ENCODE peak calls at places on chromosomes 5 and 9, in seven cellular contexts. R, T, F, C, W, P and N are unnamed samples.

GRCh38 chr5:97600486-97600885 is 417.4 kb upstream of the RIOK2 start:
- DNase-seq in P (no peak), T (no peak), F (no peak), R (no peak), C (no peak), W (no peak), N (no peak)

GRCh38 chr9:93673844-93674334 is 97.5 kb downstream of the PHF2 start:
- DNase-seq in C (peak; percentile 55), W (no peak), F (no peak), T (peak; percentile 6), R (peak; percentile 13), P (no peak), N (no peak)

GRCh38 chr9:36597412-36598178 is 24.9 kb downstream of the MELK start:
- DNase-seq in T (no peak), C (no peak), W (no peak), F (no peak), P (no peak), R (no peak), N (peak; percentile 9)

GRCh38 chr9:27870404-27870803 is 297.1 kb upstream of the C9orf72 start:
- DNase-seq in P (no peak), R (no peak), F (no peak), T (no peak), C (no peak), W (no peak), N (peak; percentile 16)

GRCh38 chr9:126965077-126965476 is 50.5 kb downstream of the RALGPS1 start:
- DNase-seq in W (no peak), T (no peak), C (no peak), F (no peak), P (no peak), R (no peak), N (peak; percentile 26)

GRCh38 chr9:115944166-115944948 is 209.2 kb upstream of the PAPPA start:
- DNase-seq in R (peak; percentile 82), P (no peak), T (peak; percentile 10), F (peak; percentile 84), W (no peak), C (no peak), N (peak; percentile 100)

GRCh38 chr9:34536685-34537084 is 13.9 kb upstream of the ENHO start:
- DNase-seq in T (no peak), W (no peak), R (no peak), C (no peak), F (no peak), P (no peak), N (no peak)

GRCh38 chr9:33289936-33290246 is 425 bp upstream of the NFX1 start:
- DNase-seq in C (no peak), R (no peak), P (no peak), W (no peak), F (no peak), T (no peak), N (no peak)

GRCh38 chr5:16888694-16889124 is 47.4 kb downstream of the MYO10 start:
- DNase-seq in P (no peak), C (no peak), T (no peak), F (no peak), R (no peak), W (no peak), N (no peak)

GRCh38 chr5:135379052-135379654 is 19.9 kb downstream of the MACROH2A1 start:
- DNase-seq in W (no peak), R (no peak), P (no peak), C (no peak), F (no peak), T (no peak), N (no peak)

GRCh38 chr5:11302663-11303062 is 541.6 kb upstream of the DAP start:
- DNase-seq in C (no peak), P (no peak), W (no peak), T (no peak), R (no peak), F (no peak), N (no peak)

GRCh38 chr5:34001231-34001935 is 6.5 kb downstream of the AMACR start:
- DNase-seq in F (no peak), W (no peak), P (no peak), C (peak; percentile 69), R (no peak), T (peak; percentile 33), N (no peak)

GRCh38 chr9:136831720-136832104 is 10.6 kb upstream of the AJM1 start:
- DNase-seq in F (no peak), W (no peak), P (no peak), R (peak; percentile 12), T (peak; percentile 9), C (peak; percentile 65), N (no peak)

GRCh38 chr5:113147088-113147487 is 170.5 kb downstream of the DCP2 start:
- DNase-seq in C (no peak), P (no peak), F (no peak), W (no peak), T (no peak), R (no peak), N (no peak)

GRCh38 chr5:79318935-79319614 is 83.1 kb downstream of the JMY start:
- DNase-seq in C (no peak), W (no peak), R (no peak), T (no peak), P (no peak), F (no peak), N (no peak)

GRCh38 chr5:6110441-6111005 is 267.8 kb downstream of the MED10 start:
- DNase-seq in F (no peak), T (no peak), C (peak; percentile 52), W (no peak), R (no peak), P (no peak), N (no peak)

GRCh38 chr9:536597-537511 is 304.6 kb upstream of the DMRT1 start:
- DNase-seq in F (no peak), P (no peak), T (no peak), R (no peak), C (no peak), W (no peak), N (peak; percentile 58)

GRCh38 chr5:143002459-143003327 is 232.5 kb downstream of the ARHGAP26 start:
- DNase-seq in T (no peak), C (no peak), P (no peak), R (no peak), W (peak; percentile 6), F (no peak), N (peak; percentile 98)

GRCh38 chr5:132019857-132020555 is 8.5 kb upstream of the ACSL6 start:
- DNase-seq in R (no peak), C (no peak), T (no peak), P (no peak), F (no peak), W (peak; percentile 41), N (no peak)

GRCh38 chr5:66285343-66285942 is 141.3 kb downstream of the SREK1 start:
- DNase-seq in T (no peak), P (no peak), R (no peak), C (no peak), W (no peak), F (no peak), N (no peak)

GRCh38 chr9:36798350-36799065 is 225.8 kb downstream of the MELK start:
- DNase-seq in F (no peak), T (no peak), C (no peak), R (no peak), P (no peak), W (no peak), N (no peak)

GRCh38 chr5:144028644-144029043 is 141.8 kb downstream of the YIPF5 start:
- DNase-seq in C (no peak), W (no peak), P (no peak), R (no peak), F (no peak), T (no peak), N (peak; percentile 85)

GRCh38 chr5:134029156-134029555 is 24.4 kb upstream of the VDAC1 start:
- DNase-seq in W (no peak), C (no peak), F (no peak), P (no peak), R (no peak), T (no peak), N (peak; percentile 81)

GRCh38 chr5:122629278-122629677 is 145.6 kb upstream of the SNX2 start:
- DNase-seq in P (no peak), T (no peak), C (no peak), R (no peak), F (no peak), W (no peak), N (no peak)

GRCh38 chr9:22446589-22446949 is at the start of gene DMRTA1:
- DNase-seq in P (no peak), F (peak; percentile 78), W (no peak), C (peak; percentile 90), T (peak; percentile 56), R (peak; percentile 84), N (peak; percentile 69)

GRCh38 chr9:22447607-22448305 is 1.1 kb downstream of the DMRTA1 start:
- DNase-seq in T (no peak), P (no peak), C (no peak), R (no peak), F (no peak), W (no peak), N (no peak)

GRCh38 chr9:22452415-22453010 is 5.9 kb downstream of the DMRTA1 start:
- DNase-seq in T (no peak), R (peak; percentile 26), C (no peak), W (no peak), P (no peak), F (no peak), N (peak; percentile 55)

GRCh38 chr9:22446950-22447606 is 454 bp downstream of the DMRTA1 start:
- DNase-seq in W (no peak), F (no peak), R (peak; percentile 58), P (peak; percentile 74), C (peak; percentile 88), T (peak; percentile 14), N (peak; percentile 29)
- H3K27ac ChIP-seq in W (no peak overlapping the region), F (peak overlapping the region; percentile 69), R (peak overlapping the region; percentile 92), P (peak overlapping the region; percentile 96), C (peak overlapping the region; percentile 91), T (peak overlapping the region; percentile 23), N (peak overlapping the region; percentile 89)

DNA sequence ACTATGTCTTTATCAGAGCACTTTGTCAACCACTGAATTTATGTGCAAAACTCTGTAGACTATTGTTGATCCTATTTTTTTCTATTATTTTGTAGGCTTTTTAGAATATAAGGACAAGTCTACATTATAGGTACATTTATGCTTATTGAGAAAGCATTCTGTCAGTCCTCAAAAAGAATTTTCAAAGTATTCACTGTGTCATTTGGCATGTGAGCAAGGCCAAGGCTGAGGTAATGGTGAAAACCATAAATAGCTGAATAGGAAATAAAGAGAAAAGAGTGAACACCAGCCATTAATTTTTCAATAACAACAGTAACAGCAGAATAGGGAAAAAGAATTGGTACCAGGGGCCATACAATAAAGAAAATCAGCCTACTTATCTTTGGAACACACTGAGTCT is 21.0 kb downstream of the SKIC3 start:
- DNase-seq in P (no peak), W (no peak), T (no peak), F (no peak), R (no peak), C (no peak), N (no peak)
- H3K36me3 ChIP-seq in P (peaks cover 81% of the 10 kb centered on the region), W (peaks cover 65% of the 10 kb centered on the region), T (no peaks in the 10 kb centered on the region), F (peaks cover 58% of the 10 kb centered on the region), R (peaks cover 62% of the 10 kb centered on the region), C (no peaks in the 10 kb centered on the region), N (peaks cover 37% of the 10 kb centered on the region)

GRCh38 chr9:37984278-37984671 is 80.3 kb upstream of the SLC25A51 start:
- DNase-seq in W (no peak), F (no peak), R (no peak), P (no peak), C (no peak), T (no peak), N (no peak)
- H3K27ac ChIP-seq in W (no peak overlapping the region), F (no peak overlapping the region), R (peak overlapping the region; percentile 47), P (no peak overlapping the region), C (no peak overlapping the region), T (no peak overlapping the region), N (no peak overlapping the region)

DNA sequence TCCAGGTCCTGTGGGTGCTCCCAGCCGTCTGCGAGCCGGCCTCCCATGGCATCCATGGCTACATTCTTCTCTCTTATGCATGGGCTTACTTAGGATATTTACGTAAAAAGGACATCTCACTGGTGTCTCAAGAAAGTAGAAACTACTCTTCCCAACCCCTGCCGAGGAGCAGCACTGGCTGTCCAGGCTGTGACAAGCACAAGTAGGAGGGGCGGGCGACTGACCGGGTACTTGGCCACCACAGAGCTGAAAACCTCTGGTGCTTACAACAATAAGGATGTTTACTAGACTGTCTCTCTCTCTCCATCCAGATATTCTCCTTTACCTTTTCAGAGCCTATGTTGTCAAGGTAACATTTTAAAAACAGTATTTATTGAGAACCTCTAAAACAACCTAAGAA is 56.3 kb upstream of the TBC1D9B start:
- DNase-seq in T (no peak), W (no peak), F (no peak), C (no peak), P (no peak), R (no peak), N (no peak)
- H3K36me3 ChIP-seq in T (no peaks in the 10 kb centered on the region), W (no peaks in the 10 kb centered on the region), F (peaks cover 43% of the 10 kb centered on the region), C (no peaks in the 10 kb centered on the region), P (peaks cover 93% of the 10 kb centered on the region), R (peaks cover 79% of the 10 kb centered on the region), N (peaks cover 30% of the 10 kb centered on the region)